ENCODE peak calls at places on chromosomes 6 and 20, in seven cellular contexts. H is astrocyte of the spinal cord; I is CD8-positive, alpha-beta T cell; J is HL-60; C is epithelial cell of esophagus; S is right lobe of liver; F is activated T-cell treated with anti-CD3 and anti-CD28 coated beads, Interleukin-2, amount 50 U/mL, for 72 hours. W is an unnamed sample.

GRCh38 chr6:63724721-63725120 is 89.1 kb downstream of the PHF3 start:
- DNase-seq in H (no peak), I (no peak), J (no peak), C (no peak), S (no peak), F (no peak), W (no peak)

GRCh38 chr6:33696538-33697518 is 14.7 kb downstream of the UQCC2 start:
- DNase-seq in H (peak), I (no peak), J (no peak), C (no peak), S (no peak), F (peak), W (peak)

GRCh38 chr6:3578981-3579380 is 122.1 kb upstream of the SLC22A23 start:
- DNase-seq in H (no peak), I (no peak), J (no peak), C (peak), S (no peak), F (no peak), W (no peak)

GRCh38 chr6:56570434-56571359 is 72.0 kb downstream of the DST start:
- DNase-seq in H (peak), I (no peak), J (no peak), C (peak), S (no peak), F (no peak), W (no peak)

GRCh38 chr20:63140683-63141433 is 75.1 kb downstream of the YTHDF1 start:
- DNase-seq in H (no peak), I (no peak), J (no peak), C (no peak), S (no peak), F (no peak), W (no peak)

GRCh38 chr20:23180451-23180921 is 94.4 kb upstream of the CD93 start:
- DNase-seq in H (no peak), I (no peak), J (no peak), C (no peak), S (no peak), F (no peak), W (no peak)

GRCh38 chr20:17822039-17822438 is 122.3 kb downstream of the BANF2 start:
- DNase-seq in H (peak), I (no peak), J (no peak), C (peak), S (no peak), F (no peak), W (no peak)

GRCh38 chr6:30483677-30484279 is 5.5 kb upstream of the HLA-E start:
- DNase-seq in H (peak), I (no peak), J (no peak), C (peak), S (no peak), F (no peak), W (peak)

GRCh38 chr6:2460216-2460734 is 214.9 kb upstream of the GMDS start:
- DNase-seq in H (no peak), I (no peak), J (no peak), C (no peak), S (no peak), F (no peak), W (no peak)

GRCh38 chr6:119479860-119480655 is 130.5 kb upstream of the MAN1A1 start:
- DNase-seq in H (peak), I (no peak), J (peak), C (peak), S (no peak), F (no peak), W (no peak)

GRCh38 chr20:63577317-63577894 is 3.4 kb upstream of the HELZ2 start:
- DNase-seq in H (no peak), I (no peak), J (no peak), C (no peak), S (peak), F (no peak), W (no peak)